ENCODE peak calls at places on chromosome 6, in five cellular contexts. O, A, V, L and J are unnamed samples.

GRCh38 chr6:15253107-15254073 is 7.5 kb downstream of the JARID2 start:
- DNase-seq in A (no peak), O (no peak), V (no peak), L (no peak), J (no peak)

GRCh38 chr6:86609549-86610388 is 327.6 kb upstream of the HTR1E start:
- DNase-seq in V (no peak), A (no peak), L (no peak), O (no peak), J (no peak)

GRCh38 chr6:53451165-53451564 is 93.7 kb downstream of the GCLC start:
- DNase-seq in L (no peak), A (no peak), O (no peak), V (no peak), J (no peak)

GRCh38 chr6:133757330-133757729 is 131.6 kb upstream of the TCF21 start:
- DNase-seq in O (no peak), L (no peak), A (no peak), V (peak), J (no peak)

GRCh38 chr6:23244300-23244699 is 674.9 kb downstream of the HDGFL1 start:
- DNase-seq in O (no peak), A (no peak), L (no peak), V (peak), J (no peak)

GRCh38 chr6:12381587-12381986 is 91.4 kb downstream of the EDN1 start:
- DNase-seq in O (no peak), V (peak), L (no peak), A (no peak), J (no peak)

GRCh38 chr6:77123527-77123926 is 339.8 kb downstream of the HTR1B start:
- DNase-seq in O (no peak), L (no peak), V (no peak), A (no peak), J (no peak)

GRCh38 chr6:154404791-154405400 is 48.3 kb upstream of the IPCEF1 start:
- DNase-seq in L (no peak), V (peak), O (no peak), A (no peak), J (no peak)

GRCh38 chr6:45584127-45584526 is 206.4 kb upstream of the SUPT3H start:
- DNase-seq in O (no peak), V (no peak), A (no peak), L (no peak), J (no peak)

GRCh38 chr6:52815167-52816092 is 11.8 kb upstream of the GSTA1 start:
- DNase-seq in O (no peak), V (peak), A (no peak), L (peak), J (peak)

GRCh38 chr6:119137194-119138072 is 59.0 kb upstream of the FAM184A start:
- DNase-seq in O (no peak), A (no peak), V (peak), L (no peak), J (no peak)

GRCh38 chr6:150770631-150771030 is 94.9 kb upstream of the MTHFD1L start:
- DNase-seq in O (no peak), V (no peak), A (no peak), L (no peak), J (peak)

GRCh38 chr6:7108196-7108963 is 619 bp downstream of the RREB1 start:
- DNase-seq in O (no peak), A (peak), V (peak), L (peak), J (no peak)

GRCh38 chr6:81814365-81815109 is 62.1 kb upstream of the TENT5A start:
- DNase-seq in L (no peak), O (no peak), V (peak), A (no peak), J (peak)

GRCh38 chr6:73722318-73723060 is 26.5 kb downstream of the CD109 start:
- DNase-seq in O (peak), A (no peak), L (no peak), V (peak), J (peak)

GRCh38 chr6:29813809-29814208 is 13.8 kb upstream of the HLA-G start:
- DNase-seq in L (no peak), V (peak), O (no peak), A (no peak), J (no peak)

GRCh38 chr6:14286634-14287428 is 169.3 kb downstream of the CD83 start:
- DNase-seq in O (no peak), L (no peak), V (no peak), A (no peak), J (no peak)

GRCh38 chr6:68196645-68197044 is 438.4 kb upstream of the ADGRB3 start:
- DNase-seq in V (peak), L (no peak), A (no peak), O (no peak), J (no peak)

GRCh38 chr6:133646021-133646682 is 242.8 kb upstream of the TCF21 start:
- DNase-seq in A (no peak), L (no peak), V (peak), O (peak), J (peak)

GRCh38 chr6:41466437-41466990 is 79.7 kb upstream of the FOXP4 start:
- DNase-seq in O (no peak), A (no peak), V (peak), L (no peak), J (no peak)

GRCh38 chr6:127641905-127642304 is 64.9 kb downstream of the C6orf58 start:
- DNase-seq in A (no peak), O (no peak), V (peak), L (no peak), J (no peak)

GRCh38 chr6:30647802-30648460 is 998 bp downstream of the C6orf136 start:
- DNase-seq in V (no peak), O (no peak), A (no peak), L (no peak), J (no peak)

DNA sequence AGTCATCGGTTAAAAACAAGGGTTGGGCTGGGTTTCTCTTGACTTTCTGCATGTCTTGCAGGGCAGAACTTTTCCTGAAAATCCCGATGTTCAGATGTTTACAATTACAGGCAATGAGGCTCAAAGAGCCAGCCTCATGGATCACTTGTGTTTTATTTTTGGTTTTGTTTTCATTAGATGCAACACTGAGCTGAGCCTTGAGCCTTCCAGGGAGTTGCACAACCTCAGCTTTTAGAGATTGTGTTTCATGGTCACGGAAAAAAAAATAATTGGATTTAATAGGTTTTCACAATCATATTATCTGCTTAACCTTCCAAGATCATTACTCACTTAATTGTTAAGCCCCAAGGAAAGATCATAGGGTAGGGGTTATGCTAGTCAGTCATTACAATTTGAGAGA is 288.1 kb upstream of the PRDM1 start:
- DNase-seq in L (no peak), A (no peak), O (peak), V (peak), J (peak)
- H3K4me3 ChIP-seq in L (no peak), A (peak), O (no peak), V (no peak), J (no peak)

GRCh38 chr6:137921823-137922222 is 54.8 kb downstream of the TNFAIP3 start:
- DNase-seq in A (no peak), O (no peak), L (no peak), V (no peak), J (no peak)
- TF ChIP-seq CTCF in A (peak), O (no peak), L (no peak), V (no peak), J (peak)

GRCh38 chr6:32664827-32665362 is 1.6 kb downstream of the HLA-DQB1 start:
- DNase-seq in O (no peak), A (peak), L (no peak), V (no peak), J (no peak)
- H3K4me3 ChIP-seq in O (no peak), A (no peak), L (no peak), V (no peak), J (no peak)

DNA sequence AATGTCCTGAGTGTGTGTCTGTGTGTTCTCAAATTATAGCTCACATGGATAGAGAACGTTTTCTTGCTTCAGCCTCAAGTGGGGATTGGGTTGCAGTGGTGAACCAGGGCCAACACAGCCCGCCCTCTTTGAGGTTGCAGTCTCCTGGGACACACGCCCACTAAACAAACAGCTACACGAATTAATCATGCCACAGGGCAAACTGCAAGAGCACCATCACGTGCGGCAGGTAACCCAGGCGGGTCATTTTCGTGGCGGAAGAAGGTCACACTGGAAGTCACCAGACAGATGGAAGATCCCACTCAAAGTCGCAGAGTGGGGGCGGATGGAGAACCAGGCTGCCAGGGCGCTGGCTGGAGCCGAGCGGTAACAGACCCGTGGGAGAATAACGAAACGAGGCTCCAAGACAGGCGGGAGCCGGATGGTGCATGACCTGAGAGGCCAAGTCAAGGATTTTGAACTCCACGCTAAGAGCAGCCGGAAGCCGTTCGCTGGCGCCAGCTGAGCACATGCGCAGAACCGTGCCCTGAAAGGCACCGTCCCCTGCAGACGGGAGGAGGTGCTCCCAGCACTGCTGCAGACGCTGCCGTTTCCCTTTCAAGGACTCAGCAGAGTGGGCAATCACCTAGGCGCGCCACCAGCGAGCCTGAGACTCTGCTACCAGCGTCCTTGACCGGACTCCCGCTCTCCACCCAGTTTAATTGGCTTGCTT is 10.7 kb downstream of the DLL1 start:
- DNase-seq in A (peak), L (peak), V (peak), O (no peak), J (no peak)
- TF ChIP-seq CTCF in A (no peak), L (no peak), V (no peak), O (no peak), J (no peak)

GRCh38 chr6:36839819-36840379 is 655 bp upstream of the CPNE5 start:
- DNase-seq in L (no peak), V (no peak), O (no peak), A (peak), J (no peak)
- H3K4me3 ChIP-seq in L (no peak), V (peak), O (peak), A (peak), J (peak)

DNA sequence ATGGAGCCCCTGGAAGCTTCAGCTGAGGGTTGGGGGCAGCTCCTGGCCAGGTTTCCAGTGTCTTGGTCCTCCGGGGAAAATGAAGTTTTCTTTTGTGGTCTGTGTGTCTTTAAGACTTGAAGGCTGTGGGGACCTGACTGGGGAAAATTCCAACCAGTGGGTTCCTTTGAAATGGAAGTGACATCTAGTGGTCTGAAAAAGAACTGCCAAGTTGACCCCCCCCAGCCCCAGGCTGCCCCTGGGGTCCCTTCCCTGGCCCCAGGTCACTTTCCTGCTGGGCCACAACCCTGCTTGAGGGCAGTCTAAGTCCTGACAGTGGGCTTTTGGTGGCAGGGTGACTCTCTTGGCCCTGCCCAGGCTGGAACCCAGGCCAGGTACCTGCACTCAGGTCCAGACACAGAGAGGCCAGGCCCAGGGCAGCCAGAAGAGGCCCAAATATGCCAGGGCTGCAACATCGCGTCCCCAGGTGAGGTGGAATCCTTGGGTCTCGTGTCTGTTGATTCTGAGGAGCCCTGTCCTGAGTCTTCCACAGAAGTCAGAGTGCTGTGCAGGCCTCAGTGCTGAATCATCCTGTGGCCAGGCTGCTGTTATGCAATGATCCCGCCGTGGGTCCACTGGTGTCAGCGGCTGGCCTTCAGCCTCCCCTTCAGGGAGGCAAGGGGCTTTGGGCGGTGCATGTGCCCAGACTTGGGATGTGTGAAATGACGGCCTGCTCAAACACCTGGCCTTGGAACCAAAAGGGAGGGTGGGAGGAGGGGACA is 68.4 kb downstream of the VEGFA start:
- DNase-seq in L (peak), A (peak), V (peak), O (peak), J (no peak)
- TF ChIP-seq CTCF in L (peak), A (peak), V (peak), O (peak), J (peak)

DNA sequence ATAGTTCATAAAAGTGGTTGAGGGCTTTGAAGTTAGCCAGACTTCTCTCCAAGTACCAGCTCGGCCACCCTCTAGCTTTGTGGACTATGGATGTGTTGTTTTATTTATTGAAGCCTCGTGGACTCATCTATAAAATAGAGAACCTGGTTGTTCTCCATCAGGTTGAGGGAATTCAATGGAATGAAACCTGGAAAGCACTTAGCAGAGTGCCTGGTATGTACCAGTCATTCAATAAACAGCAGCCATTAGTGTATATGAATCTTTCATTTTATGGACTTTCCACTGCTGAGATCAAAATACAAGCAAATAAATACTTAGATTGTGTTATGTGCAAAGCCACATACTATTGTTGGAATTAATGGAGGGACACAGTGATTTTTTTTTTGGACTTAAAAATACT is 206.8 kb downstream of the SOX4 start:
- DNase-seq in V (no peak), A (no peak), O (no peak), L (no peak), J (no peak)
- H3K4me3 ChIP-seq in V (no peak), A (no peak), O (no peak), L (no peak), J (no peak)

GRCh38 chr6:168641455-168641854 is 200.5 kb downstream of the SMOC2 start:
- DNase-seq in V (no peak), L (no peak), O (no peak), A (no peak), J (no peak)
- TF ChIP-seq CTCF in V (no peak), L (no peak), O (no peak), A (no peak), J (no peak)

DNA sequence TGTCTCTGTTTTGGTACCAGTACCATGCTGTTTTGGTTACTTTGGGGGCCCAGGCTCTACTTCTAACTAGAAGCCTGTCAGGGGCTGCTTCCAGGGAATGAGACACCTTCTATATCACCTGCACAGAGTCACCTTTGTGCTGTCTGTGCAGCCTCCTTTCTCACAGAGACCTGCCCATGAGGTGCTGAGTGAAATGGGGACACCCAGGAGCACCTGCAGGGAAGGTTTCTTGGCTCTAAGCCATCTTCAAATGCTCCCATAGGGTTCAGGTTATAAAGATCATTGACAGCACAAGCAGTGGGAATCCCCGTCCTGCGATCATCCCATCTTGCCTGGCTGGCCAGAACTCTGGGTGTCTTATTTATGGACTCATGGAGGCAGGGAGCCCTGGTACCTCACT is 19.1 kb downstream of the GABRR2 start:
- DNase-seq in O (no peak), V (no peak), A (no peak), L (no peak), J (no peak)
- H3K4me3 ChIP-seq in O (no peak), V (no peak), A (no peak), L (no peak), J (no peak)